ENCODE peak calls at places on chromosome 15, in nine cellular contexts. One of them, this sample, is unnamed.

GRCh38 chr15:67674983-67675382 is 132.5 kb downstream of the MAP2K5 start:
- DNase-seq in esophagus squamous epithelium: no peak
- DNase-seq in lung: no peak
- DNase-seq in CD8-positive, alpha-beta T cell: no peak
- DNase-seq in sigmoid colon: no peak
- DNase-seq in body of pancreas: no peak
- DNase-seq in breast epithelium: no peak
- DNase-seq in cardiac muscle cell: no peak
- DNase-seq in IMR-90: no peak
- DNase-seq in this sample: no peak

GRCh38 chr15:83112233-83112958 is 5.0 kb downstream of the TM6SF1 start:
- DNase-seq in esophagus squamous epithelium: no peak
- DNase-seq in lung: no peak
- DNase-seq in CD8-positive, alpha-beta T cell: no peak
- DNase-seq in sigmoid colon: no peak
- DNase-seq in body of pancreas: no peak
- DNase-seq in breast epithelium: no peak
- DNase-seq in cardiac muscle cell: peak; percentile 53
- DNase-seq in IMR-90: peak; percentile 95
- DNase-seq in this sample: no peak

GRCh38 chr15:49187537-49188245 is 17.6 kb downstream of the GALK2 start:
- DNase-seq in esophagus squamous epithelium: no peak
- DNase-seq in lung: no peak
- DNase-seq in CD8-positive, alpha-beta T cell: no peak
- DNase-seq in sigmoid colon: no peak
- DNase-seq in body of pancreas: peak; percentile 42
- DNase-seq in breast epithelium: no peak
- DNase-seq in cardiac muscle cell: no peak
- DNase-seq in IMR-90: peak; percentile 76
- DNase-seq in this sample: no peak

GRCh38 chr15:65266469-65266868 is 20.2 kb downstream of the PARP16 start:
- DNase-seq in esophagus squamous epithelium: no peak
- DNase-seq in lung: no peak
- DNase-seq in CD8-positive, alpha-beta T cell: no peak
- DNase-seq in sigmoid colon: no peak
- DNase-seq in body of pancreas: no peak
- DNase-seq in breast epithelium: no peak
- DNase-seq in cardiac muscle cell: no peak
- DNase-seq in IMR-90: no peak
- DNase-seq in this sample: no peak

GRCh38 chr15:68586274-68586961 is 7.6 kb downstream of the CORO2B start:
- DNase-seq in esophagus squamous epithelium: no peak
- DNase-seq in lung: no peak
- DNase-seq in CD8-positive, alpha-beta T cell: no peak
- DNase-seq in sigmoid colon: no peak
- DNase-seq in body of pancreas: peak; percentile 7
- DNase-seq in breast epithelium: no peak
- DNase-seq in cardiac muscle cell: peak; percentile 25
- DNase-seq in IMR-90: peak; percentile 93
- DNase-seq in this sample: no peak

GRCh38 chr15:85865070-85865684 is 70.5 kb upstream of the KLHL25 start:
- DNase-seq in esophagus squamous epithelium: no peak
- DNase-seq in lung: no peak
- DNase-seq in CD8-positive, alpha-beta T cell: no peak
- DNase-seq in sigmoid colon: no peak
- DNase-seq in body of pancreas: peak; percentile 8
- DNase-seq in breast epithelium: no peak
- DNase-seq in cardiac muscle cell: peak; percentile 66
- DNase-seq in IMR-90: peak; percentile 48
- DNase-seq in this sample: peak; percentile 67

GRCh38 chr15:50145451-50145872 is 26.4 kb upstream of the ATP8B4 start:
- DNase-seq in esophagus squamous epithelium: no peak
- DNase-seq in lung: no peak
- DNase-seq in CD8-positive, alpha-beta T cell: no peak
- DNase-seq in sigmoid colon: no peak
- DNase-seq in body of pancreas: peak; percentile 35
- DNase-seq in breast epithelium: no peak
- DNase-seq in cardiac muscle cell: peak; percentile 91
- DNase-seq in IMR-90: peak; percentile 88
- DNase-seq in this sample: peak; percentile 47

GRCh38 chr15:88805031-88805780 is 2.0 kb downstream of the ACAN start:
- DNase-seq in esophagus squamous epithelium: no peak
- DNase-seq in lung: no peak
- DNase-seq in CD8-positive, alpha-beta T cell: no peak
- DNase-seq in sigmoid colon: no peak
- DNase-seq in body of pancreas: no peak
- DNase-seq in breast epithelium: no peak
- DNase-seq in cardiac muscle cell: no peak
- DNase-seq in IMR-90: no peak
- DNase-seq in this sample: no peak

DNA sequence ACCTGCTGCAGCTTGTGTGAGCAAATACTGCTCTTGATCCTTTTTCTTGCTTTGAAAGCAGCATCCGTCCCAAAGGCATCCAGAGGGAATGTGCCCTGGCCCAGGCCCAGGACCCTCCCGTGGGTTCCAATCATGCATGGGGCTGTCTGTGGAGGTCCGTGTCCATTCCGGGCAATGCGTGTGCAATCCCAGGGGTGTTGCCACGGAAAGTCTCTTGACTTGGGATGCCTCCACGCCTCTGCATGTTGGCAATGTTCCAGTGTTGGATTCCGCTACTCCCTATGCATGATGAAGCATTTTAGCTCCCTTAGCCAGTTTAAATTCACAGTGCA is 105.7 kb downstream of the SNRPN start:
- DNase-seq in esophagus squamous epithelium: no peak
- DNase-seq in lung: no peak
- DNase-seq in CD8-positive, alpha-beta T cell: no peak
- DNase-seq in sigmoid colon: no peak
- DNase-seq in body of pancreas: no peak
- DNase-seq in breast epithelium: no peak
- DNase-seq in cardiac muscle cell: no peak
- DNase-seq in IMR-90: no peak
- DNase-seq in this sample: no peak
- H3K36me3 ChIP-seq in esophagus squamous epithelium: peaks cover 100% of the 10 kb centered on the region
- H3K36me3 ChIP-seq in lung: peaks cover 61% of the 10 kb centered on the region
- H3K36me3 ChIP-seq in CD8-positive, alpha-beta T cell: peaks cover 89% of the 10 kb centered on the region
- H3K36me3 ChIP-seq in sigmoid colon: peaks cover 100% of the 10 kb centered on the region
- H3K36me3 ChIP-seq in body of pancreas: peaks cover 70% of the 10 kb centered on the region
- H3K36me3 ChIP-seq in breast epithelium: peaks cover 59% of the 10 kb centered on the region
- H3K36me3 ChIP-seq in cardiac muscle cell: peaks cover 42% of the 10 kb centered on the region
- H3K36me3 ChIP-seq in IMR-90: peaks cover 99% of the 10 kb centered on the region
- H3K36me3 ChIP-seq in this sample: peaks cover 95% of the 10 kb centered on the region

GRCh38 chr15:90432253-90432652 is 44.2 kb downstream of the IQGAP1 start:
- DNase-seq in esophagus squamous epithelium: no peak
- DNase-seq in lung: no peak
- DNase-seq in CD8-positive, alpha-beta T cell: no peak
- DNase-seq in sigmoid colon: no peak
- DNase-seq in body of pancreas: no peak
- DNase-seq in breast epithelium: no peak
- DNase-seq in cardiac muscle cell: no peak
- DNase-seq in IMR-90: no peak
- DNase-seq in this sample: no peak

GRCh38 chr15:90437516-90437915 is 49.5 kb downstream of the IQGAP1 start:
- DNase-seq in esophagus squamous epithelium: no peak
- DNase-seq in lung: no peak
- DNase-seq in CD8-positive, alpha-beta T cell: no peak
- DNase-seq in sigmoid colon: no peak
- DNase-seq in body of pancreas: no peak
- DNase-seq in breast epithelium: no peak
- DNase-seq in cardiac muscle cell: no peak
- DNase-seq in IMR-90: no peak
- DNase-seq in this sample: no peak

GRCh38 chr15:90436952-90437351 is 48.9 kb downstream of the IQGAP1 start:
- DNase-seq in esophagus squamous epithelium: no peak
- DNase-seq in lung: no peak
- DNase-seq in CD8-positive, alpha-beta T cell: no peak
- DNase-seq in sigmoid colon: no peak
- DNase-seq in body of pancreas: no peak
- DNase-seq in breast epithelium: no peak
- DNase-seq in cardiac muscle cell: no peak
- DNase-seq in IMR-90: no peak
- DNase-seq in this sample: no peak

GRCh38 chr15:90439946-90440345 is 51.9 kb downstream of the IQGAP1 start:
- DNase-seq in esophagus squamous epithelium: no peak
- DNase-seq in lung: no peak
- DNase-seq in CD8-positive, alpha-beta T cell: no peak
- DNase-seq in sigmoid colon: no peak
- DNase-seq in body of pancreas: no peak
- DNase-seq in breast epithelium: no peak
- DNase-seq in cardiac muscle cell: no peak
- DNase-seq in IMR-90: no peak
- DNase-seq in this sample: no peak

DNA sequence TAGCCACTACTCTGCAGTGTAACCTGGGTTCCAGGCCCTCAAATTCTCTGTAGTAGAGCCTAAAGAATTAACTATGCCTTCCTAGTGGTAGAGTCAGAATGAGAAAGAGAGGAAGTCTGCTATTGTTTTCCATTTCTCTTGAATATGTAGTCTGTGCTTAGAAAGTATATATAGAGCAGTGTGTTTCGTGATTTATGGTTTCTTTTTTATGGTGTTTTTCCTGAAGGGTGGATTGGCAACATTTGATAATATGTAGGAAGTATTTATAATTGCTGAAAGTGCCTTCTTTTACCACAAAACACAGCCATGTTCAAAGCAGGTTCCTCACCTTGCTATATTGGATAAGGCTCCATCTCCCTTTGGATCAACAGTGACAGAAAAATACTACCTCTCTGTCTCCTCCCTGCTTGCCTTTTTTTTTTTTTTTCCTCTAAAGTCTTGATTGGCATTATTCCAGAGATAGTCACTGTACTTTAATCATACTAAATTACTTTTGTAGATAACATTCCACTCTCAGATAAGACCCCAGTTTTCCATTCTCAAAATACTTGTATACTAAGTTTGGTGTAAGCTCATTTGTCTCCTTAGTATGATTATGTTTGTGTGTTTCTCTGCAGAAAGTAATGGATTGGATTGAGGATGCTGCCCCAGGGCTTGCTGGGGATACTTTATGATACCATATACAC is 47.8 kb downstream of the IQGAP1 start:
- DNase-seq in esophagus squamous epithelium: no peak
- DNase-seq in lung: no peak
- DNase-seq in CD8-positive, alpha-beta T cell: no peak
- DNase-seq in sigmoid colon: no peak
- DNase-seq in body of pancreas: no peak
- DNase-seq in breast epithelium: no peak
- DNase-seq in cardiac muscle cell: no peak
- DNase-seq in IMR-90: no peak
- DNase-seq in this sample: no peak
- H3K36me3 ChIP-seq in esophagus squamous epithelium: peaks cover 84% of the 10 kb centered on the region
- H3K36me3 ChIP-seq in lung: peaks cover 5% of the 10 kb centered on the region
- H3K36me3 ChIP-seq in CD8-positive, alpha-beta T cell: peaks cover 8% of the 10 kb centered on the region
- H3K36me3 ChIP-seq in sigmoid colon: peaks cover 44% of the 10 kb centered on the region
- H3K36me3 ChIP-seq in body of pancreas: peaks cover 2% of the 10 kb centered on the region
- H3K36me3 ChIP-seq in breast epithelium: no peaks in the 10 kb centered on the region
- H3K36me3 ChIP-seq in cardiac muscle cell: no peaks in the 10 kb centered on the region
- H3K36me3 ChIP-seq in IMR-90: peaks cover 12% of the 10 kb centered on the region
- H3K36me3 ChIP-seq in this sample: no peaks in the 10 kb centered on the region

GRCh38 chr15:63334821-63335220 is 46.8 kb downstream of the CA12 start:
- DNase-seq in esophagus squamous epithelium: no peak
- DNase-seq in lung: no peak
- DNase-seq in CD8-positive, alpha-beta T cell: no peak
- DNase-seq in sigmoid colon: no peak
- DNase-seq in body of pancreas: no peak
- DNase-seq in breast epithelium: no peak
- DNase-seq in cardiac muscle cell: no peak
- DNase-seq in IMR-90: no peak
- DNase-seq in this sample: no peak

GRCh38 chr15:63327648-63328421 is 50.4 kb downstream of the APH1B start:
- DNase-seq in esophagus squamous epithelium: no peak
- DNase-seq in lung: no peak
- DNase-seq in CD8-positive, alpha-beta T cell: no peak
- DNase-seq in sigmoid colon: no peak
- DNase-seq in body of pancreas: no peak
- DNase-seq in breast epithelium: no peak
- DNase-seq in cardiac muscle cell: peak; percentile 26
- DNase-seq in IMR-90: no peak
- DNase-seq in this sample: no peak

GRCh38 chr15:63332367-63333078 is 49.1 kb downstream of the CA12 start:
- DNase-seq in esophagus squamous epithelium: no peak
- DNase-seq in lung: no peak
- DNase-seq in CD8-positive, alpha-beta T cell: no peak
- DNase-seq in sigmoid colon: no peak
- DNase-seq in body of pancreas: no peak
- DNase-seq in breast epithelium: no peak
- DNase-seq in cardiac muscle cell: peak; percentile 84
- DNase-seq in IMR-90: peak; percentile 96
- DNase-seq in this sample: no peak

GRCh38 chr15:63329567-63330350 is 51.9 kb downstream of the CA12 start:
- DNase-seq in esophagus squamous epithelium: no peak
- DNase-seq in lung: no peak
- DNase-seq in CD8-positive, alpha-beta T cell: no peak
- DNase-seq in sigmoid colon: no peak
- DNase-seq in body of pancreas: no peak
- DNase-seq in breast epithelium: no peak
- DNase-seq in cardiac muscle cell: no peak
- DNase-seq in IMR-90: peak; percentile 28
- DNase-seq in this sample: no peak

DNA sequence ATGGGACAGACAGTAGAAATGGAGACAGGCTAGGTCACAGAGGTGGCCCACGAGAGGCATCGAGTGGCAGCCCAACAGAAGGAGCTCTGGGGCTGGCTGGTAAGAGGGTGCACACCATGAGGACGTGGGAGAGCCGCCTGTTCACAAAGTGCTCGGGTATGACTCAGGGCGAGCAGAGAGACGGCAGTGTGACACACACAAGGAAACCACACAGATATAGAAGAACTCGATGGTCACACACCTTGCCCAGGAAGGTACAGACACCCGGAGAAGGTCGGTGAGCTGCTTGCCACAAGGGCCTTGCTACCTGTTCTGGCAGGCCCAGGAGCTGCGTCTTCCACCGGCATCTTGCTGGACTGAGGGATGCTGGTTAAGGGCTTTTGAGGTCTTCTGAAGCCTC is 50.2 kb downstream of the CA12 start:
- DNase-seq in esophagus squamous epithelium: no peak
- DNase-seq in lung: no peak
- DNase-seq in CD8-positive, alpha-beta T cell: no peak
- DNase-seq in sigmoid colon: no peak
- DNase-seq in body of pancreas: no peak
- DNase-seq in breast epithelium: no peak
- DNase-seq in cardiac muscle cell: peak; percentile 11
- DNase-seq in IMR-90: peak; percentile 43
- DNase-seq in this sample: no peak
- H3K36me3 ChIP-seq in esophagus squamous epithelium: peaks cover 86% of the 10 kb centered on the region
- H3K36me3 ChIP-seq in lung: no peaks in the 10 kb centered on the region
- H3K36me3 ChIP-seq in CD8-positive, alpha-beta T cell: no peaks in the 10 kb centered on the region
- H3K36me3 ChIP-seq in sigmoid colon: no peaks in the 10 kb centered on the region
- H3K36me3 ChIP-seq in body of pancreas: no peaks in the 10 kb centered on the region
- H3K36me3 ChIP-seq in breast epithelium: no peaks in the 10 kb centered on the region
- H3K36me3 ChIP-seq in cardiac muscle cell: no peaks in the 10 kb centered on the region
- H3K36me3 ChIP-seq in IMR-90: no peaks in the 10 kb centered on the region
- H3K36me3 ChIP-seq in this sample: no peaks in the 10 kb centered on the region

DNA sequence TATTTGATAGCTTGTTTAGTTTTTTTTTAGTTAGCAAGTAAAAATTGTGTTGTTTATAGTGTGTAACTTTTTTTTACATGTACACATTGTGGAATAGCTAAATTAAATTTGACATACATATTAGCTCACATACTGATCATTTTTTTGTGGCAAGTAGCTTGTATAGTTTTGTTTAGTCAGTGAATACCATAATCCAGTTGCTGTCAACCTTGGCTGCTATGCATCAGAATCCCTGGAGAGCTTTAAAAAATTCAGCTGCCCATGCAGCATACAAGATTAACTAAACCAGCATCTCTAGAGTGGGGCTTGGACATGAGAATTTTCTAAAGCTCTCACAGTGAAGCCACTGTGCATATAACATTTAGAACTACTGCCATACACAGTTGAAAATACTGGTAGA is 54.0 kb downstream of the TMOD3 start:
- DNase-seq in esophagus squamous epithelium: no peak
- DNase-seq in lung: no peak
- DNase-seq in CD8-positive, alpha-beta T cell: no peak
- DNase-seq in sigmoid colon: no peak
- DNase-seq in body of pancreas: no peak
- DNase-seq in breast epithelium: no peak
- DNase-seq in cardiac muscle cell: peak; percentile 67
- DNase-seq in IMR-90: peak; percentile 75
- DNase-seq in this sample: no peak
- H3K36me3 ChIP-seq in esophagus squamous epithelium: peaks cover 27% of the 10 kb centered on the region
- H3K36me3 ChIP-seq in lung: no peaks in the 10 kb centered on the region
- H3K36me3 ChIP-seq in CD8-positive, alpha-beta T cell: no peaks in the 10 kb centered on the region
- H3K36me3 ChIP-seq in sigmoid colon: no peaks in the 10 kb centered on the region
- H3K36me3 ChIP-seq in body of pancreas: no peaks in the 10 kb centered on the region
- H3K36me3 ChIP-seq in breast epithelium: no peaks in the 10 kb centered on the region
- H3K36me3 ChIP-seq in cardiac muscle cell: no peaks in the 10 kb centered on the region
- H3K36me3 ChIP-seq in IMR-90: peaks cover 2% of the 10 kb centered on the region
- H3K36me3 ChIP-seq in this sample: no peaks in the 10 kb centered on the region

This sample was measured in iPS DF 6.9.